ENCODE peak calls at places on chromosomes 5 and 9, in eight cellular contexts. F is lung; D is ELR; U is GM04503; C is cardiac fibroblast; W is GM23338; K is naive thymus-derived CD8-positive, alpha-beta T cell; E is CD4-positive, alpha-beta T cell. P is an unnamed sample.

GRCh38 chr5:58599217-58599616 is 16.3 kb downstream of the RAB3C start:
- DNase-seq in F (no peak), D (no peak), U (no peak), C (no peak), W (no peak), K (no peak), E (no peak), P (no peak)

GRCh38 chr5:40798012-40798855 is at the start of gene PRKAA1:
- DNase-seq in F (peak), D (peak), U (no peak), C (peak), W (peak), K (peak), E (peak), P (peak)

GRCh38 chr9:126295082-126295477 is 31.5 kb upstream of the MVB12B start:
- DNase-seq in F (no peak), D (no peak), U (no peak), C (no peak), W (no peak), K (no peak), E (no peak), P (no peak)

GRCh38 chr9:132669636-132670358 is at the start of gene DDX31:
- DNase-seq in F (peak), D (peak), U (no peak), C (peak), W (peak), K (peak), E (peak), P (peak)

GRCh38 chr5:92942762-92943161 is 638.3 kb downstream of the NR2F1-AS1 start:
- DNase-seq in F (no peak), D (no peak), U (no peak), C (no peak), W (no peak), K (no peak), E (no peak), P (no peak)

GRCh38 chr5:128877476-128877875 is 87.8 kb upstream of the SLC27A6 start:
- DNase-seq in F (no peak), D (no peak), U (no peak), C (no peak), W (peak), K (no peak), E (no peak), P (no peak)

GRCh38 chr5:2250365-2250950 is 367.7 kb upstream of the IRX4 start:
- DNase-seq in F (no peak), D (no peak), U (no peak), C (no peak), W (no peak), K (no peak), E (no peak), P (no peak)

GRCh38 chr9:134056483-134057310 is 11.1 kb downstream of the BRD3 start:
- DNase-seq in F (no peak), D (no peak), U (no peak), C (no peak), W (no peak), K (no peak), E (no peak), P (no peak)

GRCh38 chr5:62720036-62720441 is 141.4 kb downstream of the LRRC70 start:
- DNase-seq in F (peak), D (peak), U (no peak), C (peak), W (peak), K (no peak), E (no peak), P (no peak)

GRCh38 chr5:149561848-149562247 is 10.6 kb upstream of the CSNK1A1 start:
- DNase-seq in F (no peak), D (peak), U (peak), C (peak), W (peak), K (no peak), E (no peak), P (no peak)

GRCh38 chr9:69317894-69318293 is 7.1 kb upstream of the ENTREP1 start:
- DNase-seq in F (no peak), D (no peak), U (no peak), C (no peak), W (no peak), K (no peak), E (no peak), P (no peak)

P was measured in activated T-helper 9 cell treated with anti-CD3 and anti-CD28 coated beads, Interleukin-2, amount 50 U/mL, for 16 hours.